ENCODE peak calls at places on chromosomes 12 and 14, in four cellular contexts. A is midbrain, P is pancreas, B is heart left ventricle. M is an unnamed sample.

GRCh38 chr14:39773387-39773786 is 341.2 kb upstream of the FBXO33 start:
- DNase-seq in A (no peak), P (no peak), B (no peak), M (no peak)

GRCh38 chr12:100234591-100235304 is 32.1 kb downstream of the DEPDC4 start:
- DNase-seq in A (peak; percentile 56), P (no peak), B (no peak), M (peak; percentile 7)

GRCh38 chr14:103280278-103280917 is 53.6 kb upstream of the EIF5 start:
- DNase-seq in A (no peak), P (no peak), B (no peak), M (no peak)

GRCh38 chr14:87966816-87967215 is 26.2 kb downstream of the GALC start:
- DNase-seq in A (no peak), P (no peak), B (no peak), M (no peak)

GRCh38 chr14:74575507-74575906 is 36.5 kb downstream of the LTBP2 start:
- DNase-seq in A (no peak), P (no peak), B (peak; percentile 14), M (no peak)

GRCh38 chr14:103198429-103199140 is 75.3 kb downstream of the TNFAIP2 start:
- DNase-seq in A (no peak), P (no peak), B (no peak), M (no peak)

GRCh38 chr12:107912421-107913004 is 138.0 kb downstream of the ASCL4 start:
- DNase-seq in A (peak; percentile 59), P (peak; percentile 38), B (peak; percentile 71), M (peak; percentile 51)

GRCh38 chr12:103269962-103270361 is 225.8 kb downstream of the C12orf42 start:
- DNase-seq in A (no peak), P (no peak), B (no peak), M (no peak)

GRCh38 chr12:130013771-130014484 is 110.1 kb upstream of the TMEM132D start:
- DNase-seq in A (peak; percentile 87), P (peak; percentile 57), B (no peak), M (no peak)

GRCh38 chr12:113403435-113404415 is at the start of gene SDS:
- DNase-seq in A (peak; percentile 81), P (peak; percentile 65), B (peak; percentile 70), M (no peak)

GRCh38 chr12:5967645-5968415 is 22.8 kb upstream of the ANO2 start:
- DNase-seq in A (no peak), P (no peak), B (no peak), M (no peak)

GRCh38 chr12:22353615-22354325 is 19.3 kb upstream of the ST8SIA1 start:
- DNase-seq in A (no peak), P (no peak), B (no peak), M (no peak)

GRCh38 chr12:1502856-1503255 is 91.5 kb downstream of the FBXL14 start:
- DNase-seq in A (no peak), P (no peak), B (no peak), M (no peak)

GRCh38 chr12:112851024-112851777 is 55.6 kb upstream of the OAS1 start:
- DNase-seq in A (no peak), P (no peak), B (no peak), M (no peak)

GRCh38 chr12:10851243-10851858 is 2.1 kb upstream of the PRR4 start:
- DNase-seq in A (no peak), P (no peak), B (no peak), M (no peak)

GRCh38 chr14:50333010-50333409 is 20.9 kb downstream of the DMAC2L start:
- DNase-seq in A (no peak), P (no peak), B (peak; percentile 70), M (no peak)

GRCh38 chr12:114815157-114815556 is 131.2 kb upstream of the TBX3 start:
- DNase-seq in A (no peak), P (no peak), B (no peak), M (no peak)

GRCh38 chr12:76083246-76083735 is 1.2 kb downstream of the NAP1L1 start:
- DNase-seq in A (no peak), P (no peak), B (no peak), M (no peak)

GRCh38 chr12:96368233-96368632 is 32.0 kb downstream of the CDK17 start:
- DNase-seq in A (peak; percentile 77), P (no peak), B (peak; percentile 52), M (no peak)

GRCh38 chr12:123027726-123028445 is 47.4 kb downstream of the ARL6IP4 start:
- DNase-seq in A (no peak), P (no peak), B (peak; percentile 38), M (no peak)

GRCh38 chr14:73143003-73143402 is 6.7 kb downstream of the PSEN1 start:
- DNase-seq in A (peak; percentile 83), P (no peak), B (no peak), M (no peak)

GRCh38 chr12:6751767-6752166 is 1.2 kb downstream of the MLF2 start:
- DNase-seq in A (no peak), P (no peak), B (peak; percentile 31), M (no peak)

GRCh38 chr12:92467886-92468285 is 234.9 kb upstream of the PLEKHG7 start:
- DNase-seq in A (no peak), P (no peak), B (no peak), M (no peak)

GRCh38 chr12:105588126-105588525 is 257.6 kb downstream of the C12orf75 start:
- DNase-seq in A (no peak), P (no peak), B (no peak), M (no peak)

GRCh38 chr12:132398386-132398991 is 69.1 kb upstream of the GALNT9 start:
- DNase-seq in A (no peak), P (no peak), B (peak; percentile 16), M (no peak)

GRCh38 chr12:107748472-107748871 is 12.5 kb downstream of the PRDM4 start:
- DNase-seq in A (no peak), P (no peak), B (no peak), M (no peak)

GRCh38 chr14:47744155-47744554 is 68.8 kb upstream of the MDGA2 start:
- DNase-seq in A (no peak), P (no peak), B (no peak), M (no peak)

GRCh38 chr12:111823891-111824290 is 18.1 kb upstream of the MAPKAPK5 start:
- DNase-seq in A (no peak), P (no peak), B (no peak), M (no peak)

GRCh38 chr14:79404874-79405273 is 806.4 kb downstream of the DIO2 start:
- DNase-seq in A (no peak), P (no peak), B (no peak), M (no peak)

GRCh38 chr12:122064034-122064777 is 14.3 kb upstream of the MLXIP start:
- DNase-seq in A (peak; percentile 73), P (peak; percentile 97), B (peak; percentile 94), M (no peak)

GRCh38 chr14:50964683-50965390 is 20.6 kb upstream of the PYGL start:
- DNase-seq in A (peak; percentile 26), P (peak; percentile 73), B (peak; percentile 60), M (no peak)

GRCh38 chr12:54197037-54197909 is 8.5 kb upstream of the SMUG1 start:
- DNase-seq in A (no peak), P (no peak), B (no peak), M (no peak)

GRCh38 chr14:95183082-95183481 is 25.8 kb upstream of the DICER1 start:
- DNase-seq in A (no peak), P (no peak), B (no peak), M (no peak)

GRCh38 chr12:94149781-94150482 is 1.6 kb downstream of the PLXNC1 start:
- DNase-seq in A (peak; percentile 40), P (no peak), B (peak; percentile 64), M (no peak)

GRCh38 chr14:90425480-90425879 is 28.7 kb downstream of the CALM1 start:
- DNase-seq in A (no peak), P (no peak), B (no peak), M (no peak)

GRCh38 chr14:74407801-74408154 is 18.2 kb downstream of the SYNDIG1L start:
- DNase-seq in A (no peak), P (no peak), B (no peak), M (no peak)

GRCh38 chr12:27347779-27348178 is 15.1 kb downstream of the BMAL2 start:
- DNase-seq in A (no peak), P (no peak), B (no peak), M (no peak)

GRCh38 chr14:35378638-35379568 is 25.6 kb downstream of the NFKBIA start:
- DNase-seq in A (no peak), P (no peak), B (no peak), M (no peak)

GRCh38 chr14:101849125-101849524 is 87.6 kb downstream of the PPP2R5C start:
- DNase-seq in A (no peak), P (no peak), B (peak; percentile 74), M (peak; percentile 36)

GRCh38 chr12:96201272-96202227 is 7.4 kb downstream of the ELK3 start:
- DNase-seq in A (no peak), P (no peak), B (no peak), M (no peak)